ENCODE peak calls at places on chromosomes 1 and 21, in six cellular contexts. O, A, B, J, H and F are unnamed samples. For H3K27me3, the result is how much of the 10 kb centered on the place peaks cover.

GRCh38 chr1:220791287-220791686 is 4.6 kb downstream of the MTARC1 start:
- DNase-seq in H (no peak), A (no peak), O (peak), B (no peak), J (no peak), F (no peak)

GRCh38 chr21:44352253-44352860 is 1.1 kb upstream of the TRPM2 start:
- DNase-seq in A (no peak), O (no peak), B (no peak), H (no peak), J (no peak), F (no peak)

GRCh38 chr1:150537732-150538684 is 11.2 kb upstream of the ADAMTSL4 start:
- DNase-seq in O (no peak), A (no peak), H (peak), B (no peak), J (peak), F (no peak)

GRCh38 chr1:108593448-108593847 is 33.5 kb downstream of the EEIG2 start:
- DNase-seq in O (no peak), H (no peak), B (no peak), A (no peak), J (no peak), F (no peak)

GRCh38 chr1:10020668-10021067 is 12.1 kb upstream of the UBE4B start:
- DNase-seq in B (no peak), J (no peak), A (no peak), H (no peak), O (no peak), F (no peak)

GRCh38 chr1:38958967-38959366 is 17.3 kb upstream of the RHBDL2 start:
- DNase-seq in H (peak), B (no peak), A (peak), J (no peak), O (no peak), F (no peak)

GRCh38 chr1:203163891-203164635 is 11.6 kb downstream of the MYBPH start:
- DNase-seq in B (no peak), H (no peak), A (no peak), J (no peak), O (no peak), F (no peak)

GRCh38 chr1:98049370-98050115 is 128.7 kb upstream of the DPYD start:
- DNase-seq in O (peak), B (no peak), J (no peak), A (no peak), H (peak), F (no peak)

GRCh38 chr1:24959623-24959975 is 29.5 kb upstream of the RUNX3 start:
- DNase-seq in O (no peak), B (no peak), H (no peak), J (no peak), A (no peak), F (no peak)

GRCh38 chr1:22457356-22457755 is 5.7 kb downstream of the ZBTB40 start:
- DNase-seq in H (no peak), J (no peak), O (no peak), B (no peak), A (no peak), F (no peak)

GRCh38 chr1:109547412-109548320 is 749 bp upstream of the GNAI3 start:
- DNase-seq in H (peak), B (no peak), O (no peak), J (peak), A (peak), F (peak)

GRCh38 chr1:227136210-227136609 is 182.1 kb downstream of the CDC42BPA start:
- DNase-seq in A (no peak), O (no peak), B (no peak), J (no peak), H (no peak), F (no peak)

GRCh38 chr1:1360511-1361169 is 2.3 kb upstream of the MXRA8 start:
- DNase-seq in B (peak), O (peak), H (peak), J (peak), A (peak), F (no peak)

GRCh38 chr1:9181990-9182783 is 52.4 kb upstream of the H6PD start:
- DNase-seq in J (no peak), H (no peak), O (peak), A (peak), B (no peak), F (peak)

GRCh38 chr1:31932491-31933316 is 5.5 kb downstream of the PTP4A2 start:
- DNase-seq in B (no peak), J (no peak), A (peak), O (no peak), H (no peak), F (no peak)

GRCh38 chr1:26349196-26349885 is 4.6 kb downstream of the CRYBG2 start:
- DNase-seq in J (no peak), H (peak), A (peak), B (no peak), O (no peak), F (no peak)

GRCh38 chr1:178037510-178038253 is 56.2 kb upstream of the RASAL2 start:
- DNase-seq in O (peak), H (peak), J (peak), A (peak), B (peak), F (peak)

GRCh38 chr1:243539636-243540035 is 283.8 kb downstream of the SDCCAG8 start:
- DNase-seq in J (no peak), B (no peak), H (peak), A (no peak), O (no peak), F (no peak)

GRCh38 chr1:11918779-11919519 is 7.3 kb downstream of the KIAA2013 start:
- DNase-seq in O (peak), J (peak), H (peak), B (peak), A (peak), F (no peak)

GRCh38 chr1:229572286-229572685 is 13.8 kb upstream of the ABCB10 start:
- DNase-seq in A (no peak), H (no peak), O (no peak), B (no peak), J (no peak), F (no peak)

GRCh38 chr1:221776495-221777413 is 34.9 kb upstream of the DUSP10 start:
- DNase-seq in H (no peak), B (no peak), J (no peak), O (no peak), A (no peak), F (no peak)

GRCh38 chr1:910881-911721 is 12.6 kb upstream of the SAMD11 start:
- DNase-seq in B (peak), H (peak), O (peak), A (peak), J (peak), F (peak)

GRCh38 chr1:81459043-81459442 is 341.7 kb upstream of the ADGRL2 start:
- DNase-seq in J (no peak), B (no peak), O (no peak), H (no peak), A (no peak), F (no peak)

GRCh38 chr1:94236021-94236491 is 1.3 kb downstream of the ARHGAP29 start:
- DNase-seq in A (peak), H (peak), B (no peak), O (no peak), J (no peak), F (no peak)

GRCh38 chr1:22808846-22809501 is 98.3 kb downstream of the EPHB2 start:
- DNase-seq in J (peak), B (no peak), O (peak), A (peak), H (peak), F (no peak)

GRCh38 chr1:7847599-7847998 is 5.3 kb downstream of the UTS2 start:
- DNase-seq in H (peak), O (no peak), A (peak), J (no peak), B (no peak), F (no peak)

GRCh38 chr1:240091614-240092300 is at the start of gene FMN2:
- DNase-seq in O (no peak), H (peak), J (peak), B (no peak), A (peak), F (no peak)

GRCh38 chr1:113325039-113325438 is 65.3 kb upstream of the MAGI3 start:
- DNase-seq in H (peak), J (no peak), B (no peak), O (no peak), A (peak), F (no peak)

GRCh38 chr1:1020415-1021009 is 592 bp downstream of the AGRN start:
- DNase-seq in J (no peak), O (no peak), H (no peak), B (no peak), A (peak), F (no peak)

GRCh38 chr1:19620786-19621185 is 23.3 kb upstream of the NBL1 start:
- DNase-seq in J (no peak), A (no peak), B (no peak), H (peak), O (no peak), F (no peak)

GRCh38 chr1:222105861-222106260 is 364.0 kb upstream of the DUSP10 start:
- DNase-seq in B (no peak), J (no peak), O (no peak), H (no peak), A (no peak), F (no peak)

GRCh38 chr1:156643266-156644092 is 1.6 kb downstream of the BCAN start:
- DNase-seq in O (no peak), A (no peak), B (no peak), J (no peak), H (no peak), F (no peak)

GRCh38 chr21:44911384-44912157 is 9.1 kb downstream of the ITGB2 start:
- DNase-seq in O (peak), J (peak), H (no peak), A (peak), B (peak), F (no peak)

GRCh38 chr1:89598450-89599331 is 34.2 kb upstream of the LRRC8C start:
- DNase-seq in B (no peak), A (peak), H (no peak), J (no peak), O (no peak), F (no peak)

GRCh38 chr1:6602669-6603423 is at the start of gene KLHL21:
- DNase-seq in A (peak), O (peak), J (peak), H (peak), B (peak), F (peak)

GRCh38 chr1:93751391-93752250 is 70.0 kb upstream of the BCAR3 start:
- DNase-seq in B (no peak), O (peak), J (peak), A (no peak), H (no peak), F (no peak)

GRCh38 chr1:27574871-27575831 is 28.8 kb downstream of the AHDC1 start:
- DNase-seq in A (peak), B (no peak), H (peak), J (peak), O (peak), F (no peak)

GRCh38 chr1:5678759-5679158 is 313.5 kb downstream of the NPHP4 start:
- DNase-seq in B (no peak), J (no peak), O (no peak), A (no peak), H (no peak), F (no peak)

GRCh38 chr21:29939859-29940245 is at the start of gene GRIK1:
- DNase-seq in A (no peak), O (no peak), B (no peak), H (no peak), J (no peak), F (no peak)

GRCh38 chr1:121522061-121522759 is 337.4 kb downstream of the SRGAP2C start:
- DNase-seq in B (no peak), O (no peak), J (no peak), H (no peak), A (no peak), F (no peak)

DNA sequence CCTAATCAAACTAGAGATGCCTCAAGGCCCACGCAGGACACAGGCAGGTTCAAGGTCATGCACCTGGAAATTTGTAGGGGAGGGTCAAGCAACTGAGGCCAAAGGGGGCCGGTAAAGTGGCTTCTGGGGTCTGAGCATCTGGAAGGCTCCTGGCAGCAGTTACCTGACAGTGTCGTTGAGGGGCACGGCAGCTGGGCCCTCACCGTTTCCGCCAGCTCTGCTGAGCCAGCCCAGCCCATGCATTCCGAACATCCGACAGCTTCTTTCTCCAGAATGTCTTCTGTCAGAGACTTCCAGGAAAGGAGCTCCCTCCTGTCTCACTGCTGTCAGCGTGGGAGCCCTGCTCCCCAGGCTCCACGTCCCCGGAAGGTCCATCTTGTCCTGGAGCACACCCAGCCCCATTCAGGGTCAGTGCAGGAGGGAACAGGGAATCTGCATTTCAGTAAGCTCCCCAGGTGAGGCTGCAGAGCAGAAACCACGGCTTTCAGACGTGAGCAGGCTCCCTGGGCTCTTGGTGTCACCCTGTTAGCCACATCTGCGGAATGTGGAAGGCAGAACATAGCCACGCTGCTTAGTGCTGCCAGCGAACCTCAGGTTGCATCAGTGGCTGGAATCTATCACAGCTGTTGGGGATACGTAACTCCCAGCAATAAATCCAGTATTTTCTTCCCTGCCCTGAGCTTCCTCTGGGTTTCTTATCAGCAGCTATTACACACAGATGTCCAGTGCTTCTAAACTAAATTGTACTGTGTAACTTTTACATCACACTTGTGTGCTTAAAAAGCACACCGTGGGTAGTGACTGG is 36.3 kb upstream of the FAM3B start:
- DNase-seq in O (no peak), J (no peak), B (no peak), H (peak), A (no peak), F (no peak)
- TF ChIP-seq CTCF in O (no peak), J (no peak), B (no peak), H (no peak), A (no peak), F (no peak)

GRCh38 chr1:70286453-70286852 is 65.3 kb downstream of the SRSF11 start:
- DNase-seq in J (no peak), H (no peak), B (no peak), A (no peak), O (no peak), F (no peak)

GRCh38 chr1:70293186-70293843 is 61.2 kb downstream of the ANKRD13C start:
- DNase-seq in A (no peak), B (no peak), O (no peak), J (no peak), H (no peak), F (no peak)

GRCh38 chr1:70288171-70288570 is 66.4 kb downstream of the ANKRD13C start:
- DNase-seq in H (no peak), A (no peak), O (no peak), J (no peak), B (no peak), F (no peak)

GRCh38 chr1:70295737-70296136 is 58.8 kb downstream of the ANKRD13C start:
- DNase-seq in O (no peak), A (no peak), J (no peak), B (no peak), H (no peak), F (no peak)

GRCh38 chr1:70290248-70290647 is 64.3 kb downstream of the ANKRD13C start:
- DNase-seq in H (peak), A (peak), B (no peak), O (no peak), J (no peak), F (no peak)
- H3K27me3 ChIP-seq in H (under half), A (under half), B (under half), O (under half), J (under half), F (under half)

GRCh38 chr1:151701515-151701914 is 15.1 kb downstream of the CELF3 start:
- DNase-seq in A (no peak), H (no peak), J (no peak), O (no peak), B (no peak), F (no peak)
- TF ChIP-seq CTCF in A (no peak), H (no peak), J (no peak), O (no peak), B (no peak), F (no peak)

GRCh38 chr1:41361028-41361494 is at the start of gene FOXO6:
- DNase-seq in J (peak), A (peak), B (peak), O (peak), H (peak), F (peak)
- H3K27me3 ChIP-seq in J (under half), A (under half), B (under half), O (under half), H (under half), F (under half)

DNA sequence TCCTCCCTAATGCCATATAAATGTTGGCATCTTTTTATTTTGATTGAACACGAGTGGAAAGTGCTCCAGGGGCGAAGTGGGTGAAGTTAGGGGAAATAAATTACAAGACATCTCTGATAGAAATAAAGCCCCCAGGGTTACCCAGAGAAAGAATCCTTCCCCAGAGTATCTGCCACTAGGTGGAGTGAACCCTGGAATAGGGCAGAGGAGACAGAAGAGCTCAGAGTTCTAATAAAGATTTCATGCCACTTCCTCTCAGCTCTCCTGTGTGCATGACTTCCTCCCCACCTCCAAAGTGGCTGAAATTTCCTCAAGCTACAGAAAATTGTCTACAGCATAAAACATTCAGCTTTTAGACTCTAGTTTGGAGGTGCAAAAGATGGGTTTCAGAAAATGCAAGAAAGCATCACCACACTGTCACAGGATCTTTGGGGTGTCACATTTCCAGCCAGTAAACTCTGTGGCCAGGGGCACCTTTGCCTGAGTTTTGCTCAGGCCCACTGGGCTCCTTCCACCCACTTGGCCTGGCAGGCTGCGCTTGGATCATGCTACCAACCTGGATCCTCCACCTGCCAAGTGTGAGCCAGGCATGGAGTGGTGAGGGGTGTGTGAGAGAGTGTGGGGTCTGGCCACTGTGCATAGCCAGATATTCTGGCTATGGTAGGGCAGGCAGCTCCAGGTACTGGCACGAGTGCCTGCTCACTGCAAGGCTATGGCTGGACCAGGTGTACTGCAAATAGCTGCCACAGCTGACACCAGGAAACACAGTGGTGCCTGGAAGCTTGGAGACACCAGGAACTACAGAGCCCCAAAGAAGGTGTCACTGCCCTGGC is 208.8 kb upstream of the USP25 start:
- DNase-seq in B (no peak), J (no peak), O (no peak), A (peak), H (no peak), F (no peak)
- TF ChIP-seq CTCF in B (no peak), J (no peak), O (no peak), A (peak), H (no peak), F (no peak)

GRCh38 chr1:30028939-30029338 is 694.4 kb downstream of the MATN1 start:
- DNase-seq in A (no peak), H (no peak), J (no peak), O (no peak), B (no peak), F (peak)
- H3K27me3 ChIP-seq in A (under half), H (under half), J (under half), O (under half), B (under half), F (under half)

DNA sequence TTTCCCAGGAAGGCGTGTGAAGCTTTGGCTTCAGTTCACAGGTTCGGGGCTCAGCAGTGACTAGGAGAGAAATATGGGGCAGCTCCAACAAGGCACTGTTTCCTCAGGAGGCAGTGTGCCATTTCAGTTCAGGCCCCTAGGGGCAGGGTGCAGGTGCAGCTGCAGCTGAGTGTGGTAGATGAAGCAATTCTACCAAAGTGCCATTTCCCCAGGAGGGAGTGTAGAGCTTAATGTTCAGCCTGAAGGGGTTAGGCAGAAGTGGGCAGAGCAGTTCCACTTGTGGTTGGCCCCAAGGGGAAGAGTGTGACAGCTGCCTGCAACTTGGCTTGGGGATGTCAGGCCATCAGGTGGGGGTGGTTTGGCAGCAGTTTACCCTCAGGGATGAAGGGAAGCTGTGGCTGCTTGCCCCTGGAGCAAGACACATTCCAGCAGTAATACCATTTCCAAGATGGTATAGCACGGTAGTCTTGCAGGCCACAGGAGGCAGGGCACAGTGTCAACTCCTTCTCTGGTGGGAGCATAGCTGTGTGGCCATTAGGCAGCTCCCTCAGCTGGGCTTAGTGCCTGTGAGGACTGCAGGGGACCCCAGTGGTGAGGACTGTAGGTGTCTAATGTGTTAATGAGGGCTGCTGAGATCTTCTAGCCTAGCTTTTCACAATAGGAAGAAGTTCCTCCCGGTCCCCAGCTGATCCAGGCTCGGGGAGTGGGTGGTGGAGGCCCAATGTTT is 34.7 kb downstream of the RGSL1 start:
- DNase-seq in J (no peak), H (no peak), B (no peak), O (no peak), A (peak), F (no peak)
- TF ChIP-seq CTCF in J (no peak), H (no peak), B (no peak), O (no peak), A (peak), F (peak)